ENCODE peak calls at places on chromosomes 6 and 20, in eight cellular contexts. One of them, this sample, is unnamed.

GRCh38 chr6:160013987-160014868 is 45.3 kb downstream of the IGF2R start:
- DNase-seq in stimulated activated CD4-positive, alpha-beta T cell treated with anti-CD3 and anti-CD28 coated beads, Interleukin-12 subunit alpha, Interleukin-12 subunit beta, amount 100 ng/mL, for 48 hours: no peak
- DNase-seq in GM12891: no peak
- DNase-seq in stomach: no peak
- DNase-seq in MM.1S: no peak
- DNase-seq in NCI-H345: peak
- DNase-seq in cardiac fibroblast: peak
- DNase-seq in non-pigmented ciliary epithelial cell: no peak
- DNase-seq in this sample: no peak

GRCh38 chr20:46406986-46407670 is 713 bp upstream of the ELMO2 start:
- DNase-seq in stimulated activated CD4-positive, alpha-beta T cell treated with anti-CD3 and anti-CD28 coated beads, Interleukin-12 subunit alpha, Interleukin-12 subunit beta, amount 100 ng/mL, for 48 hours: peak
- DNase-seq in GM12891: no peak
- DNase-seq in stomach: peak
- DNase-seq in MM.1S: peak
- DNase-seq in NCI-H345: peak
- DNase-seq in cardiac fibroblast: peak
- DNase-seq in non-pigmented ciliary epithelial cell: no peak
- DNase-seq in this sample: no peak

GRCh38 chr6:498795-499231 is 107.3 kb downstream of the IRF4 start:
- DNase-seq in stimulated activated CD4-positive, alpha-beta T cell treated with anti-CD3 and anti-CD28 coated beads, Interleukin-12 subunit alpha, Interleukin-12 subunit beta, amount 100 ng/mL, for 48 hours: peak
- DNase-seq in GM12891: no peak
- DNase-seq in stomach: no peak
- DNase-seq in MM.1S: no peak
- DNase-seq in NCI-H345: no peak
- DNase-seq in cardiac fibroblast: no peak
- DNase-seq in non-pigmented ciliary epithelial cell: no peak
- DNase-seq in this sample: no peak

GRCh38 chr6:34154668-34155447 is 9.0 kb upstream of the GRM4 start:
- DNase-seq in stimulated activated CD4-positive, alpha-beta T cell treated with anti-CD3 and anti-CD28 coated beads, Interleukin-12 subunit alpha, Interleukin-12 subunit beta, amount 100 ng/mL, for 48 hours: peak
- DNase-seq in GM12891: peak
- DNase-seq in stomach: peak
- DNase-seq in MM.1S: peak
- DNase-seq in NCI-H345: peak
- DNase-seq in cardiac fibroblast: peak
- DNase-seq in non-pigmented ciliary epithelial cell: no peak
- DNase-seq in this sample: peak

GRCh38 chr20:50673831-50674825 is 17.2 kb downstream of the RIPOR3 start:
- DNase-seq in stimulated activated CD4-positive, alpha-beta T cell treated with anti-CD3 and anti-CD28 coated beads, Interleukin-12 subunit alpha, Interleukin-12 subunit beta, amount 100 ng/mL, for 48 hours: no peak
- DNase-seq in GM12891: no peak
- DNase-seq in stomach: no peak
- DNase-seq in MM.1S: no peak
- DNase-seq in NCI-H345: no peak
- DNase-seq in cardiac fibroblast: no peak
- DNase-seq in non-pigmented ciliary epithelial cell: no peak
- DNase-seq in this sample: peak

GRCh38 chr6:115000736-115001135 is 657.9 kb upstream of the HS3ST5 start:
- DNase-seq in stimulated activated CD4-positive, alpha-beta T cell treated with anti-CD3 and anti-CD28 coated beads, Interleukin-12 subunit alpha, Interleukin-12 subunit beta, amount 100 ng/mL, for 48 hours: no peak
- DNase-seq in GM12891: no peak
- DNase-seq in stomach: no peak
- DNase-seq in MM.1S: no peak
- DNase-seq in NCI-H345: no peak
- DNase-seq in cardiac fibroblast: no peak
- DNase-seq in non-pigmented ciliary epithelial cell: no peak
- DNase-seq in this sample: no peak

GRCh38 chr6:149014631-149015171 is 267.9 kb downstream of the UST start:
- DNase-seq in stimulated activated CD4-positive, alpha-beta T cell treated with anti-CD3 and anti-CD28 coated beads, Interleukin-12 subunit alpha, Interleukin-12 subunit beta, amount 100 ng/mL, for 48 hours: no peak
- DNase-seq in GM12891: no peak
- DNase-seq in stomach: no peak
- DNase-seq in MM.1S: no peak
- DNase-seq in NCI-H345: no peak
- DNase-seq in cardiac fibroblast: peak
- DNase-seq in non-pigmented ciliary epithelial cell: no peak
- DNase-seq in this sample: peak

GRCh38 chr6:132813173-132813856 is 1.1 kb upstream of the RPS12 start:
- DNase-seq in stimulated activated CD4-positive, alpha-beta T cell treated with anti-CD3 and anti-CD28 coated beads, Interleukin-12 subunit alpha, Interleukin-12 subunit beta, amount 100 ng/mL, for 48 hours: no peak
- DNase-seq in GM12891: no peak
- DNase-seq in stomach: no peak
- DNase-seq in MM.1S: peak
- DNase-seq in NCI-H345: peak
- DNase-seq in cardiac fibroblast: peak
- DNase-seq in non-pigmented ciliary epithelial cell: no peak
- DNase-seq in this sample: no peak

GRCh38 chr6:97697450-97697849 is 414.4 kb upstream of the MMS22L start:
- DNase-seq in stimulated activated CD4-positive, alpha-beta T cell treated with anti-CD3 and anti-CD28 coated beads, Interleukin-12 subunit alpha, Interleukin-12 subunit beta, amount 100 ng/mL, for 48 hours: no peak
- DNase-seq in GM12891: no peak
- DNase-seq in stomach: no peak
- DNase-seq in MM.1S: no peak
- DNase-seq in NCI-H345: no peak
- DNase-seq in cardiac fibroblast: peak
- DNase-seq in non-pigmented ciliary epithelial cell: peak
- DNase-seq in this sample: peak